ENCODE peak calls at places on chromosomes 7 and 10, in six cellular contexts. E is GM23248, J is glutamatergic neuron, X is midbrain, P is choroid plexus epithelial cell, K is activated T-cell treated with anti-CD3 and anti-CD28 coated beads for 24 hours. S is an unnamed sample.

GRCh38 chr10:128098631-128099030 is 27.6 kb downstream of the MKI67 start:
- DNase-seq in K (no peak), P (no peak), J (no peak), E (no peak), X (no peak), S (no peak)

GRCh38 chr7:74033372-74034311 is 5.7 kb downstream of the ELN start:
- DNase-seq in P (peak; percentile 56), E (peak; percentile 50), J (peak; percentile 75), K (no peak), X (peak; percentile 67), S (no peak)

GRCh38 chr10:79148452-79149344 is 79.9 kb downstream of the ZMIZ1 start:
- DNase-seq in P (no peak), E (peak; percentile 93), K (no peak), J (no peak), X (peak; percentile 86), S (no peak)

GRCh38 chr10:91759581-91759986 is 38.6 kb upstream of the TNKS2 start:
- DNase-seq in P (peak; percentile 16), K (no peak), E (peak; percentile 34), X (no peak), J (no peak), S (no peak)

GRCh38 chr10:124328514-124329220 is 90.1 kb downstream of the OAT start:
- DNase-seq in P (no peak), X (no peak), J (no peak), E (no peak), K (no peak), S (no peak)

GRCh38 chr7:98348726-98349474 is 52.0 kb downstream of the BAIAP2L1 start:
- DNase-seq in J (no peak), X (no peak), P (no peak), E (no peak), K (no peak), S (no peak)

GRCh38 chr7:134710854-134711624 is 64.4 kb downstream of the BPGM start:
- DNase-seq in X (no peak), P (no peak), J (no peak), E (peak; percentile 38), K (peak; percentile 29), S (no peak)

GRCh38 chr10:17200885-17201164 is 647 bp downstream of the TRDMT1 start:
- DNase-seq in K (peak; percentile 14), P (peak; percentile 59), J (no peak), E (peak; percentile 79), X (peak; percentile 58), S (peak; percentile 21)

GRCh38 chr10:14560274-14560673 is 214.4 kb downstream of the FAM107B start:
- DNase-seq in K (peak; percentile 74), P (peak; percentile 31), J (peak; percentile 46), E (peak; percentile 53), X (no peak), S (no peak)

GRCh38 chr7:70000747-70001348 is 402.6 kb downstream of the AUTS2 start:
- DNase-seq in J (no peak), K (no peak), P (no peak), X (no peak), E (no peak), S (no peak)

GRCh38 chr7:50421043-50421442 is 29.1 kb downstream of the FIGNL1 start:
- DNase-seq in X (no peak), E (no peak), J (no peak), P (no peak), K (no peak), S (no peak)

GRCh38 chr7:10474048-10474447 is 499.6 kb upstream of the PHF14 start:
- DNase-seq in P (peak; percentile 22), K (no peak), E (no peak), X (no peak), J (no peak), S (no peak)

GRCh38 chr10:14592026-14592425 is 182.7 kb downstream of the FAM107B start:
- DNase-seq in J (no peak), E (no peak), X (no peak), P (no peak), K (no peak), S (no peak)

GRCh38 chr10:103692421-103693069 is 162.8 kb downstream of the SH3PXD2A start:
- DNase-seq in P (no peak), J (no peak), X (no peak), E (no peak), K (no peak), S (no peak)

GRCh38 chr10:110421512-110422138 is 76.1 kb upstream of the DUSP5 start:
- DNase-seq in J (no peak), E (no peak), P (no peak), X (no peak), K (no peak), S (no peak)

GRCh38 chr7:143492043-143492471 is 14.4 kb downstream of the TAS2R41 start:
- DNase-seq in J (no peak), E (peak; percentile 91), K (no peak), X (no peak), P (peak; percentile 95), S (no peak)

GRCh38 chr10:21919906-21920305 is 83.6 kb downstream of the DNAJC1 start:
- DNase-seq in X (no peak), J (no peak), K (no peak), E (no peak), P (peak; percentile 25), S (no peak)

GRCh38 chr7:93949468-93949867 is 27.9 kb downstream of the GNG11 start:
- DNase-seq in X (no peak), K (no peak), J (no peak), E (peak; percentile 94), P (peak; percentile 90), S (no peak)

GRCh38 chr7:46360811-46361210 is 439.7 kb upstream of the IGFBP3 start:
- DNase-seq in K (no peak), P (no peak), J (no peak), E (no peak), X (no peak), S (no peak)

GRCh38 chr10:126663328-126663727 is 7.2 kb downstream of the C10orf90 start:
- DNase-seq in J (no peak), X (peak; percentile 94), E (peak; percentile 98), P (peak; percentile 89), K (no peak), S (no peak)

GRCh38 chr7:158272509-158273137 is 315.0 kb downstream of the PTPRN2 start:
- DNase-seq in X (no peak), K (no peak), E (no peak), P (no peak), J (peak; percentile 10), S (no peak)

GRCh38 chr7:25295404-25295803 is 67.1 kb upstream of the NPVF start:
- DNase-seq in J (no peak), X (no peak), E (no peak), K (no peak), P (no peak), S (no peak)

GRCh38 chr7:132110692-132111091 is 465.6 kb downstream of the PLXNA4 start:
- DNase-seq in P (no peak), E (no peak), J (no peak), X (no peak), K (no peak), S (no peak)

GRCh38 chr10:31698169-31698890 is 230.3 kb downstream of the ARHGAP12 start:
- DNase-seq in J (no peak), K (no peak), E (peak; percentile 95), P (peak; percentile 93), X (no peak), S (no peak)

GRCh38 chr7:115662120-115662519 is 368.4 kb downstream of the TFEC start:
- DNase-seq in E (peak; percentile 54), P (peak; percentile 48), J (no peak), X (no peak), K (no peak), S (no peak)

GRCh38 chr10:103966671-103967432 is at the start of gene SLK:
- DNase-seq in E (peak; percentile 96), K (peak; percentile 77), X (peak; percentile 87), J (peak; percentile 77), P (peak; percentile 85), S (peak; percentile 69)